ENCODE peak calls at places on chromosomes 12 and 14, in six cellular contexts. One of them, this sample, is unnamed.

GRCh38 chr14:104993306-104993705 is 7.7 kb downstream of the CLBA1 start:
- DNase-seq in colonic mucosa: no peak
- DNase-seq in thyroid gland: no peak
- DNase-seq in GM12865: no peak
- DNase-seq in endothelial cell: no peak
- DNase-seq in nephron progenitor cell: no peak
- DNase-seq in this sample: no peak

GRCh38 chr12:104220931-104221330 is 5.4 kb downstream of the TXNRD1 start:
- DNase-seq in colonic mucosa: no peak
- DNase-seq in thyroid gland: no peak
- DNase-seq in GM12865: no peak
- DNase-seq in endothelial cell: no peak
- DNase-seq in nephron progenitor cell: no peak
- DNase-seq in this sample: no peak

GRCh38 chr14:52900731-52901130 is 50.1 kb downstream of the FERMT2 start:
- DNase-seq in colonic mucosa: no peak
- DNase-seq in thyroid gland: no peak
- DNase-seq in GM12865: no peak
- DNase-seq in endothelial cell: no peak
- DNase-seq in nephron progenitor cell: no peak
- DNase-seq in this sample: no peak

GRCh38 chr14:83988274-83988673 is 1541.7 kb upstream of the FLRT2 start:
- DNase-seq in colonic mucosa: no peak
- DNase-seq in thyroid gland: no peak
- DNase-seq in GM12865: no peak
- DNase-seq in endothelial cell: no peak
- DNase-seq in nephron progenitor cell: no peak
- DNase-seq in this sample: no peak

GRCh38 chr14:72943876-72944430 is 17.7 kb downstream of the DCAF4 start:
- DNase-seq in colonic mucosa: no peak
- DNase-seq in thyroid gland: no peak
- DNase-seq in GM12865: no peak
- DNase-seq in endothelial cell: no peak
- DNase-seq in nephron progenitor cell: no peak
- DNase-seq in this sample: no peak

GRCh38 chr14:91873476-91874265 is 6.3 kb upstream of the TC2N start:
- DNase-seq in colonic mucosa: peak; percentile 42
- DNase-seq in thyroid gland: peak; percentile 72
- DNase-seq in GM12865: peak; percentile 87
- DNase-seq in endothelial cell: no peak
- DNase-seq in nephron progenitor cell: no peak
- DNase-seq in this sample: peak; percentile 48

GRCh38 chr12:94941440-94941862 is 62.0 kb downstream of the NDUFA12 start:
- DNase-seq in colonic mucosa: peak; percentile 29
- DNase-seq in thyroid gland: peak; percentile 35
- DNase-seq in GM12865: peak; percentile 54
- DNase-seq in endothelial cell: no peak
- DNase-seq in nephron progenitor cell: no peak
- DNase-seq in this sample: no peak

GRCh38 chr12:23640754-23641153 is 308.7 kb downstream of the SOX5 start:
- DNase-seq in colonic mucosa: no peak
- DNase-seq in thyroid gland: no peak
- DNase-seq in GM12865: no peak
- DNase-seq in endothelial cell: no peak
- DNase-seq in nephron progenitor cell: no peak
- DNase-seq in this sample: no peak

GRCh38 chr12:2376855-2377657 is 324.3 kb downstream of the CACNA1C start:
- DNase-seq in colonic mucosa: no peak
- DNase-seq in thyroid gland: no peak
- DNase-seq in GM12865: no peak
- DNase-seq in endothelial cell: no peak
- DNase-seq in nephron progenitor cell: no peak
- DNase-seq in this sample: no peak

GRCh38 chr14:24113801-24114535 is 609 bp upstream of the DCAF11 start:
- DNase-seq in colonic mucosa: peak; percentile 94
- DNase-seq in thyroid gland: peak; percentile 90
- DNase-seq in GM12865: peak; percentile 95
- DNase-seq in endothelial cell: peak; percentile 67
- DNase-seq in nephron progenitor cell: peak; percentile 74
- DNase-seq in this sample: peak; percentile 85

GRCh38 chr14:72802588-72802946 is 91.3 kb downstream of the DPF3 start:
- DNase-seq in colonic mucosa: no peak
- DNase-seq in thyroid gland: no peak
- DNase-seq in GM12865: no peak
- DNase-seq in endothelial cell: no peak
- DNase-seq in nephron progenitor cell: no peak
- DNase-seq in this sample: no peak

GRCh38 chr12:27555928-27556778 is 32.1 kb downstream of the PPFIBP1 start:
- DNase-seq in colonic mucosa: no peak
- DNase-seq in thyroid gland: no peak
- DNase-seq in GM12865: peak; percentile 54
- DNase-seq in endothelial cell: no peak
- DNase-seq in nephron progenitor cell: no peak
- DNase-seq in this sample: no peak

GRCh38 chr14:67461341-67461985 is 27.1 kb downstream of the TMEM229B start:
- DNase-seq in colonic mucosa: no peak
- DNase-seq in thyroid gland: peak; percentile 40
- DNase-seq in GM12865: no peak
- DNase-seq in endothelial cell: no peak
- DNase-seq in nephron progenitor cell: no peak
- DNase-seq in this sample: no peak

GRCh38 chr12:120025640-120026039 is 36.6 kb downstream of the BICDL1 start:
- DNase-seq in colonic mucosa: no peak
- DNase-seq in thyroid gland: no peak
- DNase-seq in GM12865: no peak
- DNase-seq in endothelial cell: no peak
- DNase-seq in nephron progenitor cell: no peak
- DNase-seq in this sample: no peak

GRCh38 chr12:53750812-53751335 is 905 bp downstream of the CISTR start:
- DNase-seq in colonic mucosa: no peak
- DNase-seq in thyroid gland: peak; percentile 80
- DNase-seq in GM12865: peak; percentile 63
- DNase-seq in endothelial cell: no peak
- DNase-seq in nephron progenitor cell: peak; percentile 62
- DNase-seq in this sample: no peak

GRCh38 chr14:42628591-42628990 is 1021.9 kb downstream of the LRFN5 start:
- DNase-seq in colonic mucosa: no peak
- DNase-seq in thyroid gland: no peak
- DNase-seq in GM12865: no peak
- DNase-seq in endothelial cell: no peak
- DNase-seq in nephron progenitor cell: no peak
- DNase-seq in this sample: no peak

GRCh38 chr12:3199551-3200031 is 122.4 kb downstream of the TSPAN9 start:
- DNase-seq in colonic mucosa: no peak
- DNase-seq in thyroid gland: peak; percentile 28
- DNase-seq in GM12865: no peak
- DNase-seq in endothelial cell: peak; percentile 53
- DNase-seq in nephron progenitor cell: peak; percentile 69
- DNase-seq in this sample: peak; percentile 37

GRCh38 chr12:91852646-91853045 is 293.0 kb downstream of the BTG1 start:
- DNase-seq in colonic mucosa: no peak
- DNase-seq in thyroid gland: no peak
- DNase-seq in GM12865: no peak
- DNase-seq in endothelial cell: no peak
- DNase-seq in nephron progenitor cell: no peak
- DNase-seq in this sample: no peak

DNA sequence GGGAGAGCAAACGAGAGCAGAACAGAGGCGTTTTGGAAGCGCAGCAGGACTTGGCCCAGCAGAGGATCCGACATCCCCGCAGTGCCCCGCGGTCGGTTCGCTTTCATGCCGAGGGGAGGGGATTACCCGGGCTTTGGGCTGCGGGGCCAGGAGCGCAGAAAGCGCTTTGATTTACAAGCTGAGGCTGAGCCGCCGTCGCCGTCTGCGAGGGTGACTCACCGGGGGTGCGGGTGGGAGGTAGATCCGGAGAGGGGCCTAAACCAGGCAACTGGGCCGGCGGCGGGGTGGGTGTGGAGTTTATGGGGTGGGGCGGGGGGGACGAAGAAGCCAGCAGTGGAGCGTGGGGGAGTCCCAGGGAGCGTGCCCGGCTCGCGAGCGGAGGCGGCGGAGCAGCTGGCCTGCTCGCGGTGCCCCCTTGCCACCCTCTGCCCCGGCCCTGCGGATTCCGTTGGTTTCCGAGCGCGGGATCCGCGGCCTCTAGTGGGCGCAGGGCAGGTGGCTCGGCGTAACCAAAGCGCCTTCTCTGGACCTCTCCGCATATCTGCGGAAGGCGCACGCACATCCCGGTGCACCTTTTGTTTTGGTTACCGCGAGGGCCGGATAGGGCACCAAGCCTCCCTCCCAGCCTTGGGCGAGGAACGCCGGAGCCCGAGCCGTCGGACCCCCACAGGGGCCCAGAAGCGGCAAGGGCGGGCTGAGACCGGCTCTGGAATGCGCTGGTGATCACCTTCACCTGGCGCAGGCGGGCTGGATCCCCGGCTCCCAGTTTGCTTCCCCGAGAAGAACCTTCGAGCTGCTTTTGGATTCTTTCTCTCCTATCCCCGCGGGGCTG is 2.6 kb downstream of the SIX4 start:
- DNase-seq in colonic mucosa: peak; percentile 24
- DNase-seq in thyroid gland: peak; percentile 62
- DNase-seq in GM12865: peak; percentile 4
- DNase-seq in endothelial cell: peak; percentile 61
- DNase-seq in nephron progenitor cell: peak; percentile 75
- DNase-seq in this sample: peak; percentile 76
- TF ChIP-seq CTCF in colonic mucosa: no peak
- TF ChIP-seq CTCF in thyroid gland: no peak
- TF ChIP-seq CTCF in GM12865: no peak
- TF ChIP-seq CTCF in endothelial cell: no peak
- TF ChIP-seq CTCF in nephron progenitor cell: no peak
- TF ChIP-seq CTCF in this sample: no peak

GRCh38 chr14:99609245-99610117 is 5.5 kb upstream of the CCDC85C start:
- DNase-seq in colonic mucosa: no peak
- DNase-seq in thyroid gland: peak; percentile 33
- DNase-seq in GM12865: no peak
- DNase-seq in endothelial cell: no peak
- DNase-seq in nephron progenitor cell: no peak
- DNase-seq in this sample: no peak
- TF ChIP-seq CTCF in colonic mucosa: no peak
- TF ChIP-seq CTCF in thyroid gland: no peak
- TF ChIP-seq CTCF in GM12865: no peak
- TF ChIP-seq CTCF in endothelial cell: no peak
- TF ChIP-seq CTCF in nephron progenitor cell: no peak
- TF ChIP-seq CTCF in this sample: no peak

GRCh38 chr12:11648514-11649412 is 711 bp upstream of the ETV6 start:
- DNase-seq in colonic mucosa: peak; percentile 81
- DNase-seq in thyroid gland: peak; percentile 74
- DNase-seq in GM12865: peak; percentile 91
- DNase-seq in endothelial cell: peak; percentile 65
- DNase-seq in nephron progenitor cell: peak; percentile 81
- DNase-seq in this sample: peak; percentile 75
- TF ChIP-seq CTCF in colonic mucosa: no peak
- TF ChIP-seq CTCF in thyroid gland: no peak
- TF ChIP-seq CTCF in GM12865: no peak
- TF ChIP-seq CTCF in endothelial cell: no peak
- TF ChIP-seq CTCF in nephron progenitor cell: no peak
- TF ChIP-seq CTCF in this sample: no peak

DNA sequence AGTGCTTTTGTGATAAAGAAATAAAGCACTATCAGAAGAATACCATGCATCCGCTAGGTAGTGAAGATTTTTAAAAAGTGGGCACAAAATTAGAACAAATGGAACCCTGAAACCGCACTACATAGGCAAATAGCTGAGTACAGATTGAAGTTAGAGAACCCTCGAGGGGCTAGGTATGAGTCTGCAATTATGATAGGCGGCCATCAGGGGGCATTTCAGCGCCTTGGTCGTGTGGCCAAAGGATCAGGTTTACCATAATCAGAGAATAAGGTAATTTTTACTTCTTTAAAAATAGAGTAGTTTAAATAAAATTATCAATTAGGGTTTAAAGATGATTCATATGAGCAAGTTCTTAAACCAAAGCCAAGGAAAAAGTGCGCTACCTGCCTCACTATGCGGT is 129.8 kb downstream of the TMX1 start:
- DNase-seq in colonic mucosa: no peak
- DNase-seq in thyroid gland: no peak
- DNase-seq in GM12865: peak; percentile 57
- DNase-seq in endothelial cell: peak; percentile 5
- DNase-seq in nephron progenitor cell: no peak
- DNase-seq in this sample: peak; percentile 43
- TF ChIP-seq CTCF in colonic mucosa: no peak
- TF ChIP-seq CTCF in thyroid gland: no peak
- TF ChIP-seq CTCF in GM12865: peak; percentile 56
- TF ChIP-seq CTCF in endothelial cell: peak; percentile 51
- TF ChIP-seq CTCF in nephron progenitor cell: peak; percentile 17
- TF ChIP-seq CTCF in this sample: peak; percentile 35

GRCh38 chr14:23076785-23077408 is 18.0 kb downstream of the ACIN1 start:
- DNase-seq in colonic mucosa: no peak
- DNase-seq in thyroid gland: no peak
- DNase-seq in GM12865: no peak
- DNase-seq in endothelial cell: peak; percentile 43
- DNase-seq in nephron progenitor cell: no peak
- DNase-seq in this sample: no peak

GRCh38 chr14:23077962-23078361 is 17.0 kb downstream of the ACIN1 start:
- DNase-seq in colonic mucosa: no peak
- DNase-seq in thyroid gland: no peak
- DNase-seq in GM12865: no peak
- DNase-seq in endothelial cell: no peak
- DNase-seq in nephron progenitor cell: no peak
- DNase-seq in this sample: no peak

GRCh38 chr14:23079716-23080115 is 15.2 kb downstream of the ACIN1 start:
- DNase-seq in colonic mucosa: no peak
- DNase-seq in thyroid gland: no peak
- DNase-seq in GM12865: no peak
- DNase-seq in endothelial cell: no peak
- DNase-seq in nephron progenitor cell: no peak
- DNase-seq in this sample: no peak

GRCh38 chr14:23080474-23080873 is 14.5 kb downstream of the ACIN1 start:
- DNase-seq in colonic mucosa: no peak
- DNase-seq in thyroid gland: no peak
- DNase-seq in GM12865: no peak
- DNase-seq in endothelial cell: no peak
- DNase-seq in nephron progenitor cell: no peak
- DNase-seq in this sample: no peak

DNA sequence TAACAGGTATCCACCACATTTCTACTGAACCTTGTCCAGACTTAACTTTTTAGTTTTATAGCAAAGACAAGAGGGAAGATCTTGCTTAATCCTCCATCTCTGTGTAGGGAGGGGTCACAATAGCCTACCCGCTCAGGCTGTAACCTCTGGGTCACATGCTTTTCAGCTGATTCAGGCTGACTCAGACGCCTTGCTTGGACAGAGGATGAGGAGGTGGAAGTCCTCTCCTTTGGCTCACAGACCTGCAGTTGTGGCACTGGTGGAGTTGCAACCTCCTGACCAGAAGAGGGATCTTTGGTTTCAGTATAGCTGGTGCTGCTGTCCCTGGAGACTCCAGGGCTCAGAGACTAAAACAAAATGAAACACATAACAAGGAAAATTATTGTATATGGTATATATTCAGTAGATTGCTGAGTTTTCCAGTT is 16.2 kb downstream of the ACIN1 start:
- DNase-seq in colonic mucosa: peak; percentile 72
- DNase-seq in thyroid gland: no peak
- DNase-seq in GM12865: no peak
- DNase-seq in endothelial cell: no peak
- DNase-seq in nephron progenitor cell: no peak
- DNase-seq in this sample: peak; percentile 40
- TF ChIP-seq CTCF in colonic mucosa: no peak
- TF ChIP-seq CTCF in thyroid gland: no peak
- TF ChIP-seq CTCF in GM12865: no peak
- TF ChIP-seq CTCF in endothelial cell: no peak
- TF ChIP-seq CTCF in nephron progenitor cell: no peak
- TF ChIP-seq CTCF in this sample: no peak

GRCh38 chr14:74459289-74459946 is 33.4 kb upstream of the SYNDIG1L start:
- DNase-seq in colonic mucosa: no peak
- DNase-seq in thyroid gland: peak; percentile 37
- DNase-seq in GM12865: peak; percentile 42
- DNase-seq in endothelial cell: peak; percentile 60
- DNase-seq in nephron progenitor cell: peak; percentile 49
- DNase-seq in this sample: peak; percentile 64
- TF ChIP-seq CTCF in colonic mucosa: peak; percentile 39
- TF ChIP-seq CTCF in thyroid gland: no peak
- TF ChIP-seq CTCF in GM12865: peak; percentile 74
- TF ChIP-seq CTCF in endothelial cell: peak; percentile 62
- TF ChIP-seq CTCF in nephron progenitor cell: peak; percentile 54
- TF ChIP-seq CTCF in this sample: no peak

This sample was measured in Calu3.